ENCODE peak calls at places on chromosome 4, in six cellular contexts. P is stimulated activated CD4-positive, alpha-beta T cell treated with anti-CD3 and anti-CD28 coated beads, Interleukin-15, amount 100 ng/mL, for 1 hour; N is stimulated activated CD8-positive, alpha-beta memory T cell treated with anti-CD3 and anti-CD28 coated beads, Interleukin-7, amount 100 ng/mL, for 1 hour; S is RPMI7951; J is small intestine; Q is NCI-H2081. F is an unnamed sample.

GRCh38 chr4:122652379-122652778 is 31.5 kb upstream of the IL21 start:
- DNase-seq in P (peak), N (no peak), S (peak), J (peak), Q (no peak), F (peak)

GRCh38 chr4:138405439-138405838 is 163.3 kb upstream of the SLC7A11 start:
- DNase-seq in P (no peak), N (no peak), S (no peak), J (peak), Q (no peak), F (peak)

GRCh38 chr4:33425916-33426315 is 2705.7 kb downstream of the PCDH7 start:
- DNase-seq in P (no peak), N (no peak), S (no peak), J (no peak), Q (no peak), F (no peak)

GRCh38 chr4:106301393-106302084 is 14.5 kb downstream of the TBCK start:
- DNase-seq in P (no peak), N (no peak), S (no peak), J (no peak), Q (no peak), F (no peak)

GRCh38 chr4:55071951-55072350 is 53.4 kb downstream of the KDR start:
- DNase-seq in P (no peak), N (no peak), S (no peak), J (no peak), Q (no peak), F (no peak)

GRCh38 chr4:96166806-96167205 is 326.9 kb downstream of the PDHA2 start:
- DNase-seq in P (no peak), N (no peak), S (no peak), J (no peak), Q (no peak), F (no peak)

GRCh38 chr4:16993966-16994840 is 95.8 kb upstream of the LDB2 start:
- DNase-seq in P (no peak), N (no peak), S (no peak), J (no peak), Q (no peak), F (no peak)

GRCh38 chr4:187389420-187389819 is 606.2 kb upstream of the ZFP42 start:
- DNase-seq in P (no peak), N (no peak), S (no peak), J (no peak), Q (no peak), F (no peak)

GRCh38 chr4:153218961-153219360 is 14.7 kb downstream of the TRIM2 start:
- DNase-seq in P (no peak), N (no peak), S (no peak), J (peak), Q (no peak), F (no peak)

GRCh38 chr4:137448402-137448801 is 83.9 kb downstream of the PCDH18 start:
- DNase-seq in P (no peak), N (no peak), S (no peak), J (no peak), Q (no peak), F (no peak)

GRCh38 chr4:186932631-186933150 is 209.0 kb upstream of the FAT1 start:
- DNase-seq in P (no peak), N (no peak), S (peak), J (peak), Q (no peak), F (no peak)

F was measured in GM19239.